ENCODE peak calls at places on chromosomes 2 and 18, in six cellular contexts. M, L, X, W, D and V are unnamed samples.

GRCh38 chr2:145595296-145595695 is 1075.4 kb upstream of the ZEB2 start:
- DNase-seq in L (no peak), W (peak; percentile 11), M (no peak), X (no peak), D (no peak), V (no peak)

GRCh38 chr18:37762076-37762475 is 196.5 kb upstream of the CELF4 start:
- DNase-seq in W (no peak), D (no peak), M (no peak), L (no peak), X (no peak), V (no peak)

GRCh38 chr2:241692448-241692847 is 5.8 kb upstream of the DTYMK start:
- DNase-seq in M (no peak), L (no peak), X (no peak), W (no peak), D (no peak), V (no peak)

GRCh38 chr2:191333911-191334357 is 88.7 kb downstream of the MYO1B start:
- DNase-seq in D (no peak), L (no peak), X (no peak), M (no peak), W (peak; percentile 1), V (no peak)

GRCh38 chr2:162073776-162074578 is at the start of gene DPP4:
- DNase-seq in L (no peak), D (peak; percentile 65), M (peak; percentile 60), W (no peak), X (no peak), V (peak; percentile 60)

GRCh38 chr18:69969491-69969890 is 21.8 kb upstream of the CD226 start:
- DNase-seq in M (no peak), W (no peak), L (no peak), D (no peak), X (no peak), V (no peak)

GRCh38 chr2:190881480-190882326 is 1.1 kb downstream of the GLS start:
- DNase-seq in W (peak; percentile 74), X (peak; percentile 80), L (no peak), M (peak; percentile 26), D (peak; percentile 90), V (no peak)

GRCh38 chr2:1170241-1170640 is 219.6 kb downstream of the SNTG2 start:
- DNase-seq in M (no peak), W (no peak), X (no peak), D (no peak), L (no peak), V (no peak)

GRCh38 chr2:30374380-30374779 is 72.7 kb upstream of the LCLAT1 start:
- DNase-seq in L (no peak), D (no peak), W (no peak), X (no peak), M (no peak), V (no peak)

GRCh38 chr2:62284471-62284870 is 88.6 kb downstream of the B3GNT2 start:
- DNase-seq in X (no peak), M (no peak), D (no peak), L (no peak), W (no peak), V (no peak)

GRCh38 chr2:148642891-148643416 is 1.6 kb upstream of the EPC2 start:
- DNase-seq in X (no peak), D (no peak), W (peak; percentile 67), L (no peak), M (no peak), V (no peak)

GRCh38 chr18:11246883-11247282 is 97.5 kb upstream of the PIEZO2 start:
- DNase-seq in M (no peak), W (no peak), X (no peak), L (no peak), D (no peak), V (no peak)

GRCh38 chr2:233312874-233313273 is 5.3 kb downstream of the SAG start:
- DNase-seq in X (no peak), L (no peak), D (no peak), W (no peak), M (peak; percentile 28), V (no peak)

GRCh38 chr2:17804358-17804757 is 11.9 kb upstream of the MSGN1 start:
- DNase-seq in L (no peak), M (no peak), W (no peak), D (no peak), X (no peak), V (no peak)

GRCh38 chr2:201472411-201472810 is 20.9 kb downstream of the STRADB start:
- DNase-seq in L (no peak), W (no peak), D (no peak), M (no peak), X (no peak), V (no peak)

GRCh38 chr2:156306821-156307220 is 25.7 kb downstream of the NR4A2 start:
- DNase-seq in L (no peak), W (no peak), M (no peak), X (no peak), D (no peak), V (no peak)

GRCh38 chr2:156309922-156310321 is 22.6 kb downstream of the NR4A2 start:
- DNase-seq in L (no peak), M (no peak), X (no peak), W (no peak), D (peak; percentile 35), V (no peak)

GRCh38 chr2:156310773-156311172 is 21.7 kb downstream of the NR4A2 start:
- DNase-seq in X (no peak), L (no peak), D (no peak), M (no peak), W (no peak), V (no peak)

GRCh38 chr2:156305121-156305520 is 27.4 kb downstream of the NR4A2 start:
- DNase-seq in D (no peak), M (no peak), L (no peak), X (no peak), W (no peak), V (no peak)

GRCh38 chr2:156309106-156309505 is 23.4 kb downstream of the NR4A2 start:
- DNase-seq in X (no peak), W (no peak), D (no peak), L (no peak), M (no peak), V (no peak)
- TF ChIP-seq POLR2A in X (no peak), W (no peak), D (no peak), L (no peak), M (no peak), V (no peak)

GRCh38 chr2:99706734-99707133 is 216.9 kb upstream of the REV1 start:
- DNase-seq in W (no peak), L (no peak), M (no peak), D (no peak), X (no peak), V (no peak)

GRCh38 chr2:99708231-99708630 is 218.4 kb upstream of the REV1 start:
- DNase-seq in X (no peak), M (no peak), L (no peak), W (no peak), D (no peak), V (no peak)

GRCh38 chr2:99710720-99711612 is 221.1 kb upstream of the REV1 start:
- DNase-seq in W (no peak), X (no peak), L (no peak), M (no peak), D (no peak), V (no peak)

GRCh38 chr2:99709229-99709628 is 219.4 kb upstream of the REV1 start:
- DNase-seq in X (no peak), D (no peak), L (no peak), M (no peak), W (no peak), V (no peak)

GRCh38 chr2:99707592-99707991 is 217.8 kb upstream of the REV1 start:
- DNase-seq in W (no peak), D (no peak), M (no peak), X (no peak), L (no peak), V (no peak)
- TF ChIP-seq TAF1 in W (no peak), D (no peak), M (no peak), X (no peak), L (no peak), V (no peak)

DNA sequence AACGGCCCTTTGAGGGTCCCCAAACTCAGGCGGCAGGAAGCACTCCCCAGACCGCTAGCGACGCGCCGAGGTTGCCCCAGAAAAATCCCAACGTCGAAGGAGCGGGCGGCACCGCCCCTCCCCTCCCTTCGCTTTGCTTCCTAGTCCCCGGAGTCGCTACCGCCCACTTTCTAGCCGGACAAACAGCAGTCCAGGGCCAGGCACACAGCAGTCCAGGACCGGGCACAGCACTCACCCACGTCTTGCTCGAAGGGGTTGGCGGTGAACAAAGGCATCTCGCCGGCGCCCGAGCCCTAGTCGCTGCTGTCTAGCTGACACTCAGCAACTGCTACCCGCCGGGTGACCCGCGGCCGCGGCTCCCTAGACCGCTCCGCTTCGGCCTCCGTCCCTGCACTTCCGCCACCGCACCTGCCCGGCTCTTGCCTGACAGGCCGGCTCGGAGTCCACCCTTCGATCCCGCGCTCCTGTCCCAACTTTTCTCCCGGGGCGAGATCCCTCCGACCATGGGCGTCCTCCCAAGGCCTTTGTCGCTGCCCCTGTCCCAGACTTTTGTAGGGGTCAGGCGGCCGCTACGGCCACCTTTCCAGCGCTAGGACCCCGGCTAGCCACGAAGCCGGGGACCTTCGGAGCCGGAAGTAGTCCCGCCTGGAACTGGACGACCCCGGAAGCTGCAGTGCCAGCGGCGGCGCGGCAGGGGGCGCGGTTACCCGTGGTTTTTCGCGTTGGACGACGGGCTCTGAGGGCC is at the start of gene STAM2:
- DNase-seq in M (peak; percentile 81), L (peak; percentile 80), X (peak; percentile 72), D (peak; percentile 89), W (peak; percentile 94), V (peak; percentile 82)
- TF ChIP-seq POLR2A in M (peak; percentile 93), L (no peak), X (peak; percentile 93), D (peak; percentile 93), W (peak; percentile 98), V (peak; percentile 90)

DNA sequence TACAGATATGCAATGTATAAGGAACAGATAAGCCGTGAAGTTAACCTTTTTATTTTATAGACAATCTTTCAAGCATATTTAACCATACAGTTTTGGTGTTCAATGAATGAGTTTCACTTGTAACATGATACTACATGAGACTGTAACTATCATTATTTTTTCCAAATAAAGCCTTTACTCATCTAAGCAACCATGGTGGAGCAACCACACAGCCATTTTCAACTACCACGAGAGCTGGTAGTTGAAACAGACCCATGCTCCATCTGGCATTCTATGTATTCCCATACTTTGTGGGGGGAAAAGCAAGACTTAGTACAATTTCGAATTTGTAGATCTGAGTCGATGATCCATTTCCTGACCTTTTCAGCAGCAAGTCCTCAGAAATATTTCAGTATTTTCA is 159.3 kb upstream of the RND3 start:
- DNase-seq in L (no peak), W (no peak), M (no peak), X (no peak), D (no peak), V (no peak)
- TF ChIP-seq TAF1 in L (no peak), W (no peak), M (no peak), X (no peak), D (no peak), V (no peak)